ENCODE peak calls at places on chromosomes 2 and 18, in four cellular contexts. A is fibroblast of lung, G is psoas muscle, C is tibial artery. N is an unnamed sample.

GRCh38 chr2:169010633-169011460 is 20.3 kb downstream of the ABCB11 start:
- DNase-seq in A (no peak), G (no peak), C (no peak), N (no peak)

GRCh38 chr2:25246001-25246400 is 77.6 kb upstream of the POMC start:
- DNase-seq in A (no peak), G (no peak), C (no peak), N (no peak)

GRCh38 chr2:241091734-241092445 is 10.2 kb downstream of the MTERF4 start:
- DNase-seq in A (no peak), G (peak), C (no peak), N (no peak)

GRCh38 chr2:64237266-64237665 is 93.0 kb upstream of the PELI1 start:
- DNase-seq in A (no peak), G (no peak), C (no peak), N (no peak)

GRCh38 chr2:202034249-202035088 is 814 bp downstream of the FZD7 start:
- DNase-seq in A (peak), G (peak), C (peak), N (no peak)

GRCh38 chr18:50654658-50655550 is 95.0 kb downstream of the MAPK4 start:
- DNase-seq in A (no peak), G (no peak), C (no peak), N (no peak)

GRCh38 chr18:37289423-37289822 is 276.2 kb downstream of the CELF4 start:
- DNase-seq in A (no peak), G (no peak), C (no peak), N (no peak)

GRCh38 chr18:136433-136832 is 21.9 kb upstream of the USP14 start:
- DNase-seq in A (no peak), G (no peak), C (no peak), N (no peak)

GRCh38 chr2:165274698-165275097 is 35.5 kb downstream of the SCN2A start:
- DNase-seq in A (peak), G (peak), C (peak), N (peak)

GRCh38 chr2:241636182-241636982 is 576 bp downstream of the THAP4 start:
- DNase-seq in A (peak), G (peak), C (peak), N (peak)

GRCh38 chr2:25000503-25001328 is 29.0 kb upstream of the DNAJC27 start:
- DNase-seq in A (no peak), G (no peak), C (no peak), N (peak)

GRCh38 chr18:63831080-63831788 is 56.0 kb downstream of the SERPINB7 start:
- DNase-seq in A (peak), G (no peak), C (no peak), N (peak)

GRCh38 chr2:22981785-22982184 is 403.2 kb upstream of the KLHL29 start:
- DNase-seq in A (no peak), G (no peak), C (no peak), N (no peak)

GRCh38 chr18:62999392-62999791 is 284.1 kb downstream of the PHLPP1 start:
- DNase-seq in A (peak), G (peak), C (peak), N (peak)

GRCh38 chr2:237688081-237688480 is 60.7 kb downstream of the LRRFIP1 start:
- DNase-seq in A (no peak), G (no peak), C (no peak), N (no peak)

GRCh38 chr2:128232965-128233789 is 85.5 kb downstream of the HS6ST1 start:
- DNase-seq in A (peak), G (peak), C (peak), N (peak)

GRCh38 chr2:214127178-214127970 is 283.5 kb upstream of the VWC2L start:
- DNase-seq in A (peak), G (peak), C (peak), N (peak)

DNA sequence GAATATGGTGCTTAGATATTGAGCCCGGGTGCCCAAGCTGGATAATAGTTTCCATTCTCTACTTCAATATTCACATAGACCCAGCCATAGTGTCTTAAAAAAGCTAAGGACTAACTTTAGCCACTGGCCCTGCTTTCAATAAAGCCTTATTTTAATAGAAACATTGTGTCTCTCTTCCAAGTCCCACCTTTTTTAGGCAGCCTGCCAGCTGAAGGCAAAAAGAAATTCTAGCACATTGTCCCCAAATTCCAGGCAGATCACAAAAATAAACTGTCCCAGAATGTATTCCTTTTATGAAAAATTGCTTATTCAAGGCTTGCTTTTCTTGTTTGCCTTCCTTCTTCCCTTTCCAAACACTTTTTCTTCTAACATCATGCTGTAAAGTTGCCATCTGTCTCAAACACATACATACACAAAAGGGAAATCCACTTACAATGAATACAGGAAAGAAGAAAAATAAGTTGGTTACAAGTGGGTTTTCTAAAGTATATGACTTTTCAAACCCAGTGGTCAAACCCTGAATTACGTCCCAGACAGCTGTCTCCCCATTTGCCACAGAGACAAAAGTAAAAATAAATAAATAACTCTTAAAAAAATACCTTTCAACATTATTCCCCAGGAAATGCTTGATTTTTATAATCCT is 778.5 kb downstream of the BCL11A start:
- DNase-seq in A (no peak), G (no peak), C (no peak), N (no peak)
- H3K4me3 ChIP-seq in A (no peak), G (no peak), C (no peak), N (no peak)

DNA sequence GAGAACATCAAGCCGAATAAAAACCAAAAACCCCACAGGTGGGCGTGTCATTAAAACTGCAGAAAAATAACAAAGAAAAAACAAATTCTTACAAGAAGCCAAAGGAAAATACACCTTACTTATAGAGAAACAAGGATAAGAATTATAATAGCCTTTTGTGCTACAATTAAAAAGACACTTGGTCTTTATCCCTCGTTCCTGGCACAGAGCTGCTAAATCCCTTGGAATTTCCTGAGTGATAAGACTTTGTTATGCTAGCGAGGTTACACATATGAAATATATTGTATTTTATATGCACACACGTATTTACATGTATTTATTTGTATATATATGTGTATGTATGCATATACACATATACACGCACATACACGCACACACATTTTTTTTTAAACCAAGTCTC is 325.3 kb upstream of the TFPI start:
- DNase-seq in A (no peak), G (no peak), C (no peak), N (no peak)
- TF ChIP-seq CTCF in A (no peak), G (no peak), C (no peak), N (no peak)

GRCh38 chr2:17879913-17880274 is 1.4 kb downstream of the KCNS3 start:
- DNase-seq in A (no peak), G (no peak), C (no peak), N (no peak)
- H3K4me3 ChIP-seq in A (no peak), G (peak), C (peak), N (no peak)

GRCh38 chr2:69514406-69514805 is 77.2 kb upstream of the NFU1 start:
- DNase-seq in A (peak), G (no peak), C (no peak), N (peak)
- TF ChIP-seq CTCF in A (no peak), G (no peak), C (no peak), N (no peak)

GRCh38 chr2:173264152-173264551 is 90.5 kb upstream of the CDCA7 start:
- DNase-seq in A (no peak), G (no peak), C (no peak), N (no peak)

DNA sequence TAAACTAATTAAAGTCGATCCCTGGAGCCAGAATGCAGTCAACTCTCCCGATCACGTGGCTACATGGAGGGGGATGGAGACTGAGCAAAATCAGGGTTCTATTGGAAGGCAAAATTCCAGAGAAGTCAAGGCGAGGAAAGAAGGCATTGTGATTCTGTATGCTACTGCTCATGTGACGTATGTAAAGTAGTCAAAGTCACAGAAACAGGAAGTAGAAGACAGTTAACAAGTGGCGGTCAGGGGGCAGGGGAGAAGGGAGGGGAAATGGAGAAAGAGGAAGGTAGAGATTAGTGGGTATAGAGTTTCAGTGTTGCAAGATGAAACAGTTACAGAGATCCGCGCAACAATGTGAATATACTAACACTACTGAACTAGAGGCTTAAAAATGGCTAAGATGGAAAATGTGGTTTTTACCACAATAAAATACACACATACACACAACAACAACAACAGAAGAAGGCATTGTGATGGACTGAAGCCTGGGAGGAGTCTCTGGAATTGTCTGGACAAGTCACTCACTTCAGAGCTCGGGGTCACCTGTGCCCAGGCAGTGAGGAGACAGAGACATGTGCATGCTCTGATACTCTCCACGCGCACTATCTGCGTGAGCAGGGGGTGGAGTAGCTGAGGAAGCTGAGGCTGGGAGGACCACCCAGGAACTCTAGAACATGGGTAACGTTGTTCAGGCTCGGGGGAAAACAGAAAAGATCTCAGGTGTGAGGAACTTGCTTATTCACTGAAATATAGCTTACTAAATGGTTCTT is 89.9 kb upstream of the CDCA7 start:
- DNase-seq in A (no peak), G (no peak), C (peak), N (no peak)
- H3K4me3 ChIP-seq in A (no peak), G (no peak), C (no peak), N (no peak)

GRCh38 chr2:38528008-38528442 is 74.7 kb downstream of the HNRNPLL start:
- DNase-seq in A (peak), G (no peak), C (no peak), N (peak)
- TF ChIP-seq CTCF in A (no peak), G (peak), C (no peak), N (peak)

DNA sequence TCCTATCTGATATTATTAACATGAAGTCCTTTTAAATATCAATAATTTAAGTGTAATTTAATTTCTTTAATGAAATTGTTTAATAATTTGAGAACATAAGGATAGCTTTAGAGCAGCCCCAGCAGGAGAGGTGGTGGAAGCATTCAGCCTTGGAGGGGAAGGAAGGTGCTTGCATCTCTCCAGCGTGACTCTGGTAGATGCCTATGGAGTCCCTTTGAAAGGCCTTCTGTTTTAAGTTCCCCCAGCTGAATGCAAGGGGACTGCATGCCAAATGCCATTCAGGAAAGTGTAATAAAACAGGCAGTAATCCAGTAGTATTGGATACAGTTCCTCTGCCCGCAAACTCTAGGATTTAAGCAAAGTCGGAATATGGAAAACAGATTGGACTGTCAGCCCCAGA is 125.1 kb upstream of the GAREM1 start:
- DNase-seq in A (no peak), G (no peak), C (no peak), N (no peak)
- H3K4me3 ChIP-seq in A (no peak), G (no peak), C (no peak), N (no peak)

GRCh38 chr2:1588994-1589611 is 155.2 kb downstream of the PXDN start:
- DNase-seq in A (no peak), G (peak), C (no peak), N (peak)
- TF ChIP-seq CTCF in A (peak), G (no peak), C (no peak), N (peak)

GRCh38 chr2:216108310-216108966 is 710 bp upstream of the XRCC5 start:
- DNase-seq in A (no peak), G (no peak), C (no peak), N (no peak)

GRCh38 chr2:216108967-216109921 is at the start of gene XRCC5:
- DNase-seq in A (peak), G (peak), C (peak), N (peak)

GRCh38 chr2:216107320-216107719 is 1.8 kb upstream of the XRCC5 start:
- DNase-seq in A (no peak), G (no peak), C (no peak), N (no peak)

GRCh38 chr2:216109962-216110614 is 940 bp downstream of the XRCC5 start:
- DNase-seq in A (peak), G (no peak), C (no peak), N (peak)

DNA sequence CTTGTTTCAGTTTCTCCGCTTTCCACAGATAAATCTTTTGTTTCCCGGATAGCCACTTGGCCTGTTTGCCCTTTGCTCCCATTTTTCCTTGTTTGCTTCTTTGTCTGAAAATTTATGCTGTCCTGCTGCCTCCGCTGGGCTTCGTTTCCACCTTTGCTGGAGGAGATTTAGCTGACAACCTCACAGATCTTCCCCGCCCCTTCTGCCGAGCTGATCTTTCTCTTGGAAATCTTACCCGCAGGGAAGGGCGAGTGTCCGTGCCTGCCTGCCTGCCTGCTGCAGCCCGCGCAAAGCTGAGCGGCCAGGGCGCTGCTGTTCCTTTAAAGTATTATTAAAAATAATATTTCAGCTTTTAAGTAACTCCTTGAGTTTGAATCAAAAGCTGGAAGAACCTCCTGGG is 1.4 kb upstream of the XRCC5 start:
- DNase-seq in A (no peak), G (no peak), C (no peak), N (no peak)
- H3K4me3 ChIP-seq in A (no peak), G (no peak), C (no peak), N (no peak)

N was measured in AG10803.